ENCODE peak calls at places on chromosomes 3 and 15, in seven cellular contexts. One of them, this sample, is unnamed.

GRCh38 chr3:102038477-102039142 is 189.3 kb downstream of the NFKBIZ start:
- DNase-seq in GM03348: no peak
- DNase-seq in astrocyte: no peak
- DNase-seq in COR-L47: no peak
- DNase-seq in HCT116: no peak
- DNase-seq in T-helper 2 cell: no peak
- DNase-seq in posterior vena cava: no peak
- DNase-seq in this sample: no peak

GRCh38 chr15:42267286-42267685 is 5.7 kb upstream of the GANC start:
- DNase-seq in GM03348: no peak
- DNase-seq in astrocyte: no peak
- DNase-seq in COR-L47: no peak
- DNase-seq in HCT116: no peak
- DNase-seq in T-helper 2 cell: no peak
- DNase-seq in posterior vena cava: no peak
- DNase-seq in this sample: no peak

GRCh38 chr3:142211034-142211433 is 14.4 kb downstream of the GK5 start:
- DNase-seq in GM03348: no peak
- DNase-seq in astrocyte: no peak
- DNase-seq in COR-L47: peak
- DNase-seq in HCT116: no peak
- DNase-seq in T-helper 2 cell: peak
- DNase-seq in posterior vena cava: no peak
- DNase-seq in this sample: peak

GRCh38 chr15:48040166-48040817 is 80.5 kb upstream of the SLC24A5 start:
- DNase-seq in GM03348: peak
- DNase-seq in astrocyte: peak
- DNase-seq in COR-L47: no peak
- DNase-seq in HCT116: no peak
- DNase-seq in T-helper 2 cell: no peak
- DNase-seq in posterior vena cava: no peak
- DNase-seq in this sample: no peak

GRCh38 chr3:51371943-51372557 is 13.0 kb upstream of the MANF start:
- DNase-seq in GM03348: peak
- DNase-seq in astrocyte: peak
- DNase-seq in COR-L47: peak
- DNase-seq in HCT116: peak
- DNase-seq in T-helper 2 cell: peak
- DNase-seq in posterior vena cava: peak
- DNase-seq in this sample: peak

GRCh38 chr3:11221818-11222217 is 50.4 kb upstream of the ATG7 start:
- DNase-seq in GM03348: no peak
- DNase-seq in astrocyte: no peak
- DNase-seq in COR-L47: no peak
- DNase-seq in HCT116: no peak
- DNase-seq in T-helper 2 cell: no peak
- DNase-seq in posterior vena cava: no peak
- DNase-seq in this sample: peak

GRCh38 chr3:129592362-129593150 is 13.9 kb downstream of the PLXND1 start:
- DNase-seq in GM03348: peak
- DNase-seq in astrocyte: no peak
- DNase-seq in COR-L47: no peak
- DNase-seq in HCT116: no peak
- DNase-seq in T-helper 2 cell: no peak
- DNase-seq in posterior vena cava: peak
- DNase-seq in this sample: peak

GRCh38 chr3:167941234-167941995 is 154.3 kb downstream of the GOLIM4 start:
- DNase-seq in GM03348: peak
- DNase-seq in astrocyte: peak
- DNase-seq in COR-L47: no peak
- DNase-seq in HCT116: no peak
- DNase-seq in T-helper 2 cell: peak
- DNase-seq in posterior vena cava: no peak
- DNase-seq in this sample: peak

GRCh38 chr3:37310666-37311050 is 136.3 kb upstream of the LRRFIP2 start:
- DNase-seq in GM03348: no peak
- DNase-seq in astrocyte: peak
- DNase-seq in COR-L47: no peak
- DNase-seq in HCT116: no peak
- DNase-seq in T-helper 2 cell: no peak
- DNase-seq in posterior vena cava: no peak
- DNase-seq in this sample: no peak

GRCh38 chr15:33425149-33425548 is 114.4 kb downstream of the RYR3 start:
- DNase-seq in GM03348: no peak
- DNase-seq in astrocyte: peak
- DNase-seq in COR-L47: no peak
- DNase-seq in HCT116: no peak
- DNase-seq in T-helper 2 cell: no peak
- DNase-seq in posterior vena cava: no peak
- DNase-seq in this sample: no peak

GRCh38 chr15:87816811-87817210 is 439.7 kb downstream of the NTRK3 start:
- DNase-seq in GM03348: peak
- DNase-seq in astrocyte: peak
- DNase-seq in COR-L47: no peak
- DNase-seq in HCT116: no peak
- DNase-seq in T-helper 2 cell: no peak
- DNase-seq in posterior vena cava: no peak
- DNase-seq in this sample: no peak

GRCh38 chr15:50380089-50380488 is 25.1 kb upstream of the GABPB1 start:
- DNase-seq in GM03348: no peak
- DNase-seq in astrocyte: no peak
- DNase-seq in COR-L47: no peak
- DNase-seq in HCT116: no peak
- DNase-seq in T-helper 2 cell: no peak
- DNase-seq in posterior vena cava: no peak
- DNase-seq in this sample: no peak

GRCh38 chr3:139975592-139976360 is 40.8 kb downstream of the CLSTN2 start:
- DNase-seq in GM03348: no peak
- DNase-seq in astrocyte: no peak
- DNase-seq in COR-L47: no peak
- DNase-seq in HCT116: no peak
- DNase-seq in T-helper 2 cell: no peak
- DNase-seq in posterior vena cava: no peak
- DNase-seq in this sample: no peak

GRCh38 chr3:170555329-170555728 is 30.5 kb downstream of the SLC7A14 start:
- DNase-seq in GM03348: peak
- DNase-seq in astrocyte: peak
- DNase-seq in COR-L47: no peak
- DNase-seq in HCT116: no peak
- DNase-seq in T-helper 2 cell: no peak
- DNase-seq in posterior vena cava: no peak
- DNase-seq in this sample: no peak

GRCh38 chr3:12557472-12558105 is 702 bp downstream of the MKRN2 start:
- DNase-seq in GM03348: peak
- DNase-seq in astrocyte: peak
- DNase-seq in COR-L47: no peak
- DNase-seq in HCT116: no peak
- DNase-seq in T-helper 2 cell: peak
- DNase-seq in posterior vena cava: no peak
- DNase-seq in this sample: peak

GRCh38 chr3:129614435-129614834 is 8.0 kb upstream of the PLXND1 start:
- DNase-seq in GM03348: no peak
- DNase-seq in astrocyte: no peak
- DNase-seq in COR-L47: no peak
- DNase-seq in HCT116: no peak
- DNase-seq in T-helper 2 cell: no peak
- DNase-seq in posterior vena cava: no peak
- DNase-seq in this sample: no peak

GRCh38 chr3:43317461-43318316 is 31.3 kb downstream of the SNRK start:
- DNase-seq in GM03348: no peak
- DNase-seq in astrocyte: no peak
- DNase-seq in COR-L47: no peak
- DNase-seq in HCT116: no peak
- DNase-seq in T-helper 2 cell: no peak
- DNase-seq in posterior vena cava: no peak
- DNase-seq in this sample: peak